ENCODE peak calls at places on chromosomes 7 and 10, in eight cellular contexts. One of them, this sample, is unnamed.

GRCh38 chr10:74292871-74293427 is 141.9 kb downstream of the ADK start:
- DNase-seq in renal cortical epithelial cell: peak
- DNase-seq in effector CD4-positive, alpha-beta T cell: no peak
- DNase-seq in BJ: no peak
- DNase-seq in T-helper 2 cell: no peak
- DNase-seq in suprapubic skin: no peak
- DNase-seq in DMS 273 treated with DMSO at 0.1 percent for 48 hours: no peak
- DNase-seq in cardiac septum: no peak
- DNase-seq in this sample: no peak

GRCh38 chr10:124123141-124123540 is 29.7 kb upstream of the CHST15 start:
- DNase-seq in effector CD4-positive, alpha-beta T cell: no peak
- DNase-seq in renal cortical epithelial cell: no peak
- DNase-seq in BJ: no peak
- DNase-seq in suprapubic skin: no peak
- DNase-seq in T-helper 2 cell: no peak
- DNase-seq in DMS 273 treated with DMSO at 0.1 percent for 48 hours: no peak
- DNase-seq in cardiac septum: no peak
- DNase-seq in this sample: no peak

GRCh38 chr7:152336754-152337368 is 98.9 kb downstream of the KMT2C start:
- DNase-seq in renal cortical epithelial cell: peak
- DNase-seq in DMS 273 treated with DMSO at 0.1 percent for 48 hours: no peak
- DNase-seq in cardiac septum: no peak
- DNase-seq in suprapubic skin: no peak
- DNase-seq in T-helper 2 cell: no peak
- DNase-seq in effector CD4-positive, alpha-beta T cell: peak
- DNase-seq in BJ: no peak
- DNase-seq in this sample: peak

GRCh38 chr10:42769653-42770052 is 12.9 kb upstream of the BMS1 start:
- DNase-seq in effector CD4-positive, alpha-beta T cell: no peak
- DNase-seq in T-helper 2 cell: no peak
- DNase-seq in BJ: no peak
- DNase-seq in cardiac septum: no peak
- DNase-seq in renal cortical epithelial cell: no peak
- DNase-seq in DMS 273 treated with DMSO at 0.1 percent for 48 hours: no peak
- DNase-seq in suprapubic skin: no peak
- DNase-seq in this sample: peak

GRCh38 chr7:158955932-158956804 is 99.8 kb downstream of the DYNC2I1 start:
- DNase-seq in T-helper 2 cell: no peak
- DNase-seq in DMS 273 treated with DMSO at 0.1 percent for 48 hours: no peak
- DNase-seq in effector CD4-positive, alpha-beta T cell: no peak
- DNase-seq in BJ: no peak
- DNase-seq in suprapubic skin: no peak
- DNase-seq in renal cortical epithelial cell: no peak
- DNase-seq in cardiac septum: no peak
- DNase-seq in this sample: no peak

GRCh38 chr7:54944179-54944578 is 74.6 kb upstream of the EGFR start:
- DNase-seq in renal cortical epithelial cell: peak
- DNase-seq in cardiac septum: no peak
- DNase-seq in DMS 273 treated with DMSO at 0.1 percent for 48 hours: no peak
- DNase-seq in effector CD4-positive, alpha-beta T cell: no peak
- DNase-seq in suprapubic skin: no peak
- DNase-seq in BJ: peak
- DNase-seq in T-helper 2 cell: no peak
- DNase-seq in this sample: no peak

GRCh38 chr10:48390933-48391845 is 84.7 kb downstream of the MAPK8 start:
- DNase-seq in BJ: no peak
- DNase-seq in suprapubic skin: no peak
- DNase-seq in cardiac septum: no peak
- DNase-seq in renal cortical epithelial cell: peak
- DNase-seq in effector CD4-positive, alpha-beta T cell: no peak
- DNase-seq in T-helper 2 cell: no peak
- DNase-seq in DMS 273 treated with DMSO at 0.1 percent for 48 hours: no peak
- DNase-seq in this sample: no peak

GRCh38 chr7:4747013-4747412 is 28.4 kb upstream of the AP5Z1 start:
- DNase-seq in T-helper 2 cell: no peak
- DNase-seq in suprapubic skin: no peak
- DNase-seq in BJ: no peak
- DNase-seq in effector CD4-positive, alpha-beta T cell: no peak
- DNase-seq in cardiac septum: no peak
- DNase-seq in DMS 273 treated with DMSO at 0.1 percent for 48 hours: no peak
- DNase-seq in renal cortical epithelial cell: no peak
- DNase-seq in this sample: no peak

GRCh38 chr7:158782638-158783490 is 46.4 kb downstream of the ESYT2 start:
- DNase-seq in DMS 273 treated with DMSO at 0.1 percent for 48 hours: no peak
- DNase-seq in suprapubic skin: peak
- DNase-seq in cardiac septum: peak
- DNase-seq in BJ: peak
- DNase-seq in T-helper 2 cell: no peak
- DNase-seq in effector CD4-positive, alpha-beta T cell: no peak
- DNase-seq in renal cortical epithelial cell: peak
- DNase-seq in this sample: peak

GRCh38 chr10:95472304-95473088 is 88.7 kb downstream of the SORBS1 start:
- DNase-seq in renal cortical epithelial cell: no peak
- DNase-seq in effector CD4-positive, alpha-beta T cell: no peak
- DNase-seq in suprapubic skin: no peak
- DNase-seq in cardiac septum: no peak
- DNase-seq in DMS 273 treated with DMSO at 0.1 percent for 48 hours: no peak
- DNase-seq in T-helper 2 cell: no peak
- DNase-seq in BJ: no peak
- DNase-seq in this sample: no peak

GRCh38 chr10:53072144-53072543 is 299.6 kb upstream of the MBL2 start:
- DNase-seq in cardiac septum: no peak
- DNase-seq in suprapubic skin: no peak
- DNase-seq in T-helper 2 cell: no peak
- DNase-seq in DMS 273 treated with DMSO at 0.1 percent for 48 hours: no peak
- DNase-seq in renal cortical epithelial cell: no peak
- DNase-seq in BJ: no peak
- DNase-seq in effector CD4-positive, alpha-beta T cell: no peak
- DNase-seq in this sample: no peak

GRCh38 chr10:15254808-15255655 is 86.5 kb upstream of the NMT2 start:
- DNase-seq in DMS 273 treated with DMSO at 0.1 percent for 48 hours: no peak
- DNase-seq in T-helper 2 cell: no peak
- DNase-seq in cardiac septum: no peak
- DNase-seq in renal cortical epithelial cell: no peak
- DNase-seq in BJ: no peak
- DNase-seq in effector CD4-positive, alpha-beta T cell: no peak
- DNase-seq in suprapubic skin: no peak
- DNase-seq in this sample: no peak

GRCh38 chr10:104267721-104268690 is 978 bp upstream of the GSTO2 start:
- DNase-seq in BJ: no peak
- DNase-seq in effector CD4-positive, alpha-beta T cell: no peak
- DNase-seq in DMS 273 treated with DMSO at 0.1 percent for 48 hours: no peak
- DNase-seq in suprapubic skin: no peak
- DNase-seq in cardiac septum: no peak
- DNase-seq in T-helper 2 cell: no peak
- DNase-seq in renal cortical epithelial cell: no peak
- DNase-seq in this sample: no peak

GRCh38 chr10:72009430-72010081 is 45.4 kb downstream of the CHST3 start:
- DNase-seq in T-helper 2 cell: no peak
- DNase-seq in suprapubic skin: peak
- DNase-seq in effector CD4-positive, alpha-beta T cell: no peak
- DNase-seq in BJ: peak
- DNase-seq in cardiac septum: peak
- DNase-seq in renal cortical epithelial cell: peak
- DNase-seq in DMS 273 treated with DMSO at 0.1 percent for 48 hours: no peak
- DNase-seq in this sample: peak

GRCh38 chr10:117457932-117458331 is 82.7 kb upstream of the PDZD8 start:
- DNase-seq in effector CD4-positive, alpha-beta T cell: no peak
- DNase-seq in DMS 273 treated with DMSO at 0.1 percent for 48 hours: no peak
- DNase-seq in cardiac septum: no peak
- DNase-seq in suprapubic skin: no peak
- DNase-seq in renal cortical epithelial cell: no peak
- DNase-seq in T-helper 2 cell: no peak
- DNase-seq in BJ: no peak
- DNase-seq in this sample: no peak

GRCh38 chr10:33421789-33422188 is 87.3 kb upstream of the NRP1 start:
- DNase-seq in BJ: peak
- DNase-seq in cardiac septum: no peak
- DNase-seq in suprapubic skin: no peak
- DNase-seq in effector CD4-positive, alpha-beta T cell: no peak
- DNase-seq in T-helper 2 cell: no peak
- DNase-seq in DMS 273 treated with DMSO at 0.1 percent for 48 hours: no peak
- DNase-seq in renal cortical epithelial cell: peak
- DNase-seq in this sample: no peak

GRCh38 chr7:94052398-94053180 is 48.4 kb upstream of the BET1 start:
- DNase-seq in BJ: no peak
- DNase-seq in T-helper 2 cell: no peak
- DNase-seq in effector CD4-positive, alpha-beta T cell: no peak
- DNase-seq in suprapubic skin: no peak
- DNase-seq in DMS 273 treated with DMSO at 0.1 percent for 48 hours: no peak
- DNase-seq in cardiac septum: no peak
- DNase-seq in renal cortical epithelial cell: peak
- DNase-seq in this sample: no peak

GRCh38 chr10:1026578-1026977 is 919 bp upstream of the IDI2 start:
- DNase-seq in suprapubic skin: no peak
- DNase-seq in renal cortical epithelial cell: no peak
- DNase-seq in cardiac septum: peak
- DNase-seq in DMS 273 treated with DMSO at 0.1 percent for 48 hours: no peak
- DNase-seq in effector CD4-positive, alpha-beta T cell: no peak
- DNase-seq in T-helper 2 cell: no peak
- DNase-seq in BJ: no peak
- DNase-seq in this sample: no peak

GRCh38 chr10:3265081-3265480 is 92.5 kb upstream of the PITRM1 start:
- DNase-seq in cardiac septum: no peak
- DNase-seq in effector CD4-positive, alpha-beta T cell: no peak
- DNase-seq in T-helper 2 cell: no peak
- DNase-seq in BJ: no peak
- DNase-seq in suprapubic skin: peak
- DNase-seq in renal cortical epithelial cell: peak
- DNase-seq in DMS 273 treated with DMSO at 0.1 percent for 48 hours: no peak
- DNase-seq in this sample: no peak